ENCODE peak calls at places on chromosome 15, in six cellular contexts. P is progenitor cell of endocrine pancreas, C is lower leg skin, N is astrocyte of the spinal cord, D is left ventricle myocardium inferior, I is esophagus squamous epithelium. Y is an unnamed sample.

GRCh38 chr15:78691167-78691872 is 50.3 kb upstream of the CHRNB4 start:
- DNase-seq in D (no peak), C (no peak), N (no peak), P (no peak), I (no peak), Y (no peak)

GRCh38 chr15:57251941-57252340 is 124.4 kb upstream of the CGNL1 start:
- DNase-seq in I (no peak), N (peak; percentile 58), P (no peak), D (no peak), C (no peak), Y (no peak)

GRCh38 chr15:59105839-59106238 is 893 bp downstream of the CCNB2 start:
- DNase-seq in P (no peak), D (no peak), N (no peak), I (no peak), C (no peak), Y (no peak)

GRCh38 chr15:90248760-90249122 is 615 bp upstream of the TTLL13 start:
- DNase-seq in N (no peak), D (no peak), I (no peak), P (no peak), C (no peak), Y (no peak)

GRCh38 chr15:33114484-33114767 is 80.1 kb downstream of the FMN1 start:
- DNase-seq in N (no peak), C (no peak), P (no peak), I (no peak), D (no peak), Y (no peak)

GRCh38 chr15:29656636-29657475 is 165.4 kb downstream of the TJP1 start:
- DNase-seq in D (no peak), P (peak; percentile 59), I (no peak), C (no peak), N (no peak), Y (no peak)

GRCh38 chr15:54094661-54095060 is 116.4 kb downstream of the UNC13C start:
- DNase-seq in D (no peak), C (no peak), N (no peak), I (no peak), P (no peak), Y (no peak)

GRCh38 chr15:57589276-57590073 is 2.2 kb upstream of the MYZAP start:
- DNase-seq in P (no peak), I (no peak), D (no peak), C (no peak), N (no peak), Y (no peak)

GRCh38 chr15:72515591-72516389 is 41.7 kb downstream of the ARIH1 start:
- DNase-seq in C (no peak), D (no peak), P (no peak), I (no peak), N (peak; percentile 27), Y (no peak)

GRCh38 chr15:49471733-49472132 is 48.7 kb downstream of the FGF7 start:
- DNase-seq in N (no peak), C (no peak), I (no peak), P (no peak), D (no peak), Y (no peak)

GRCh38 chr15:57183041-57183440 is 193.3 kb upstream of the CGNL1 start:
- DNase-seq in P (no peak), D (no peak), N (no peak), I (no peak), C (no peak), Y (no peak)

GRCh38 chr15:44501768-44502366 is 35.1 kb upstream of the EIF3J start:
- DNase-seq in N (peak; percentile 68), I (no peak), C (no peak), D (no peak), P (no peak), Y (no peak)

GRCh38 chr15:29089731-29090616 is 179.6 kb downstream of the NSMCE3 start:
- DNase-seq in C (no peak), N (peak; percentile 38), I (no peak), P (no peak), D (no peak), Y (no peak)

GRCh38 chr15:27057904-27058645 is 87.1 kb downstream of the GABRG3 start:
- DNase-seq in C (no peak), I (no peak), N (peak; percentile 53), P (no peak), D (no peak), Y (no peak)

GRCh38 chr15:94912760-94913159 is 681.4 kb downstream of the MCTP2 start:
- DNase-seq in N (no peak), P (no peak), I (no peak), C (no peak), D (no peak), Y (no peak)

DNA sequence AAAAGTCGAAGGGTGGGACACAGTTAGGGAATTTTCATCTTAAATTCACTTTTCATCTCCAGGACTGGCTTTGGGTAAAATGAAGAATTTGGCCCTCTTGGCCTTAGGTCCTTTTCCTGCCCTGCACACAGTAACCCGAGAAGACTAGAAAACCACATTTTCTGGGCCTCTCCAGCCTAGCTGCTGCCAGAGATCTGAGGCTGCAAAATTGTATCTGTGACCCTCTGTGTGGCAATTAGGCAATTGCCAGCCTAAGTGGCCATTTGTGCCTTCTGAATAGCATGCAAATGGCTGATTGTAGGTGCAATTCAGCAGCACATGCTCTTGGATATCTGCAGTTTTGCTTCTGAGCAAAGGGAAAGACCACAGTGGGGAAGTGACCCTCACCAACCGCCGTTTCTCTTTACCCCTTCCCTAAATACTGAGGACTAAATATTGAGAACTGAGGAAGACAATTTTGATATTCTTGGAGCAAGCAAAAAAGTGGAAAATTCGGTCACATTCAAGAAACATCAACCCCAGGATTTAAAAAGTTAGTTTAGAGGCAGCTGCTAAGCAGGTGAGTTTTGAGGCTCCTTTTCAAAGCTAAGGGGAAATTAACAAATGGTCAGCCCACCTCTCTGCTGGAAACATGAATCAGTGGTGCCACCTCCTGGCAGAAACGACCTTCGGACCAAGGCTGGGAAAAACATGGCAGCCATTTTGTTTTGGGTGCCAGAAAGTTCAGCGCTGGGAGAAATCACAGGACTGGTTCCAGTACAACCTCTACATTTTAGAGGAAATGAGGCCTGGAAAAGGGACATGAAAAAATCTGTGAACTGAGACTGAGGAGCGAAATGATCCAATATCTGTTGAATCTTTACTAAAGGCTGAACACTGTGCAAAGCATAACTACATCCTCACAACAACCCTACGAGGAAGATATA is 56.6 kb upstream of the PRTG start:
- DNase-seq in N (peak; percentile 59), P (peak; percentile 62), C (no peak), D (peak; percentile 19), I (no peak), Y (peak; percentile 73)
- TF ChIP-seq CTCF in N (peak; percentile 77), P (peak; percentile 90), C (no peak), D (peak; percentile 57), I (peak; percentile 21), Y (peak; percentile 93)

DNA sequence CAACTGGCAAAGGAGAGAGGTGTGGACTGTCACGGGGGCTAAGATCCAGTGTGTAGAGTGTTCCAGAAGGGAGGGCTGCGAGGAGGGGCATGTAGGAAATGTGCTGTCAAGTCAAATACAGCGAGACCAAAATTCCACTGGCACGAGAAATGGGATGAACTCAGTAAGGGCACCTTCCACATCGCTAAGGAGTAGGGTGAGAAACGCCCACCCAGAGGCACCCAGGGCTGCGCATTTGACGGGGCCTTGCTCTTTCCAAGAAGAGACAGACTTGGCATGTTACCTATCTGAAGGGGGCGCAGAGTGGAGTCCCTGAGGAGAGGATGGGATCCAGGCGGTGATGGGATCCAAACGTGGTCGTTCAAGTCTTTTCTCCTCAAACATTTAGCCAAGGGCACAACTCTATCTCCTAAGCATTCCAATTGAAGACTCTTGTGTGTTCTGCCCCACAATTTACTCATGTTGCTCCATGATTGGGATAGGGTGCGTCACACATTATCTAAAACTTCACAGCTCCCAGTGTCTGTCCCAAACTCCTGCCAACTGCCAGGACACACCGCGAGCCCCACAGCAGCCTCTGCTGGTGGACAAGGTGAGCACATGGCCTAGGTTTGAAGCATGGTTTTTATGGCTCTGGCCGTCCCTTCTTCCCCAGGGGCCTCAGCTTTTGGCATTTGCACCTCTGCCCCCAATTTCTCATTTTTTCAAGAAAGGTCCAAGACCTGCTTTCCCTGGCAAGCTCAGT is 7.6 kb downstream of the SELENOS start:
- DNase-seq in I (no peak), P (no peak), D (no peak), C (no peak), N (no peak), Y (no peak)
- TF ChIP-seq CTCF in I (no peak), P (peak; percentile 46), D (peak; percentile 64), C (no peak), N (peak; percentile 52), Y (peak; percentile 48)

GRCh38 chr15:86654501-86654900 is 574.8 kb downstream of the AGBL1 start:
- DNase-seq in N (no peak), D (no peak), C (no peak), I (no peak), P (no peak), Y (no peak)
- TF ChIP-seq CTCF in N (no peak), D (no peak), C (no peak), I (no peak), P (no peak), Y (no peak)

DNA sequence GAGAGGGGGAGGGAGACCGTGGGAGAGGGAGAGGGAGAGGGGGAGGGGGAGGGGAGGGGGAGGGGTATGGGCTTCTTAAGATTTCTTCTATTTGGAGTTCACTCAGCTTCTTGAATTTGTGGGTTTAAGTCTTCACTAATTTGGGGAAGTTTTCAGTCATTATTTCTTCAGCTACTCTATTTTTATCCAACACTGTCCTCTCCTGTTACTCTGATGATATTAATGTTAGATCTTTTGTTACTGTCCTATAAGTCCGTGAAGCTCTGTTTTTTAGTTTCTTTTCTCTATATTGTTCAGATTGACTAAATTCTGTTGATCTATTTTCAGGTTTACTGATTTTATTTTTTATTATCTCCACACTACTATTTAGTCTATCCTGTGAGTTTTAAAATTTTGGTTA is 351.5 kb upstream of the TPM1 start:
- DNase-seq in I (no peak), N (no peak), P (no peak), C (no peak), D (no peak), Y (no peak)
- TF ChIP-seq CTCF in I (no peak), N (no peak), P (no peak), C (no peak), D (peak; percentile 30), Y (no peak)

GRCh38 chr15:91853968-91854943 is 748 bp downstream of the SLCO3A1 start:
- DNase-seq in D (peak; percentile 64), I (no peak), P (peak; percentile 43), N (peak; percentile 10), C (no peak), Y (no peak)

GRCh38 chr15:91853501-91853967 is at the start of gene SLCO3A1:
- DNase-seq in I (no peak), D (peak; percentile 86), P (peak; percentile 45), N (peak; percentile 44), C (no peak), Y (no peak)

GRCh38 chr15:91855684-91856553 is 2.4 kb downstream of the SLCO3A1 start:
- DNase-seq in P (peak; percentile 22), D (no peak), I (no peak), C (no peak), N (no peak), Y (no peak)

GRCh38 chr15:91855241-91855640 is 1.7 kb downstream of the SLCO3A1 start:
- DNase-seq in D (no peak), P (no peak), N (no peak), C (no peak), I (no peak), Y (no peak)

GRCh38 chr15:91852741-91853500 is 587 bp upstream of the SLCO3A1 start:
- DNase-seq in C (peak; percentile 79), D (peak; percentile 83), P (peak; percentile 57), N (peak; percentile 59), I (peak; percentile 27), Y (peak; percentile 75)
- TF ChIP-seq CTCF in C (no peak), D (peak; percentile 74), P (peak; percentile 79), N (peak; percentile 70), I (peak; percentile 93), Y (peak; percentile 88)